ENCODE peak calls at places on chromosomes 6 and 20, in five cellular contexts. W, Y, A, C and X are unnamed samples.

GRCh38 chr20:10225439-10226080 is 6.9 kb downstream of the SNAP25 start:
- DNase-seq in W (no peak), Y (no peak), C (no peak), A (no peak), X (no peak)

GRCh38 chr6:33926451-33926850 is 122.6 kb upstream of the MLN start:
- DNase-seq in A (no peak), W (no peak), C (no peak), Y (no peak), X (no peak)

GRCh38 chr6:26045939-26046368 is 41.3 kb upstream of the HFE start:
- DNase-seq in Y (no peak), W (no peak), C (no peak), A (no peak), X (no peak)

GRCh38 chr6:36616888-36617521 is 22.8 kb downstream of the SRSF3 start:
- DNase-seq in A (peak; percentile 84), Y (peak; percentile 26), C (peak; percentile 71), W (no peak), X (peak; percentile 88)

GRCh38 chr6:20487669-20488375 is 46.4 kb upstream of the CDKAL1 start:
- DNase-seq in W (peak; percentile 75), Y (no peak), A (no peak), C (no peak), X (no peak)

GRCh38 chr6:134015719-134016557 is 36.5 kb downstream of the SLC2A12 start:
- DNase-seq in A (no peak), W (peak; percentile 47), Y (no peak), C (no peak), X (no peak)

GRCh38 chr6:431986-432385 is 40.4 kb downstream of the IRF4 start:
- DNase-seq in Y (no peak), A (peak; percentile 44), W (no peak), C (no peak), X (no peak)

GRCh38 chr6:143746202-143747119 is 68.7 kb downstream of the PHACTR2 start:
- DNase-seq in A (no peak), Y (no peak), W (no peak), C (no peak), X (no peak)

GRCh38 chr6:49541210-49541724 is 9.2 kb upstream of the C6orf141 start:
- DNase-seq in W (peak; percentile 52), Y (no peak), C (no peak), A (no peak), X (no peak)

GRCh38 chr6:146592451-146592850 is 6.3 kb upstream of the ADGB start:
- DNase-seq in A (no peak), Y (no peak), C (no peak), W (no peak), X (no peak)

GRCh38 chr6:146590492-146590891 is 8.3 kb upstream of the ADGB start:
- DNase-seq in A (no peak), Y (no peak), W (no peak), C (no peak), X (no peak)

GRCh38 chr6:146593978-146594377 is 4.8 kb upstream of the ADGB start:
- DNase-seq in A (no peak), C (no peak), Y (no peak), W (no peak), X (no peak)

GRCh38 chr6:146595981-146596731 is 2.6 kb upstream of the ADGB start:
- DNase-seq in Y (no peak), C (no peak), W (no peak), A (no peak), X (no peak)

DNA sequence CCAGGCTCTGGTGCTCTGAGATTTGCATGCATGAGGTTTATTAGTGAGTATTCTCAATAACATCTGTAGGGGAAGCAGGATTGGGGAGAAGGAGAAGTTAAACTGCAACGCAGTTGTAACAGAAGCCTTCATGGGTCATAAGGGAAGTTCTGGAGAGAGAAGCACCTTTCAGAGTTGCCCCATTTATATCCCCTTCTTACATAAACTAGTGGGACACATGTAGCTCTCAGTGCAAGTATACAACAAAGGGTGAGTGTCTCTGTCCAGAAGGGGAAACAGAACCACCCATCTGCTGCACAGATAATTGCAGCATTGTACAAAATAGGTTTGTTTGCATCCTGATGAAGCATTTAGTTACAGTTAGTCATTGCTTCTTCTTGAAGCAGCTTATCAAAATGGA is 4.3 kb upstream of the ADGB start:
- DNase-seq in Y (no peak), C (no peak), A (no peak), W (no peak), X (no peak)
- H3K27ac ChIP-seq in Y (no peak overlapping the region), C (no peak overlapping the region), A (no peak overlapping the region), W (no peak overlapping the region), X (no peak overlapping the region)

GRCh38 chr6:45377555-45378323 is at the start of gene SUPT3H:
- DNase-seq in C (peak; percentile 74), A (peak; percentile 95), Y (peak; percentile 99), W (peak; percentile 93), X (peak; percentile 74)
- TF ChIP-seq POLR2A in C (peak; percentile 54), A (peak; percentile 36), Y (no peak), W (peak; percentile 93), X (peak; percentile 79)

GRCh38 chr6:111720931-111721496 is 115.3 kb upstream of the TRAF3IP2 start:
- DNase-seq in A (no peak), C (no peak), Y (no peak), W (no peak), X (no peak)
- H3K27ac ChIP-seq in A (no peak overlapping the region), C (no peak overlapping the region), Y (peak overlapping the region; percentile 8), W (no peak overlapping the region), X (peak overlapping the region; percentile 29)

DNA sequence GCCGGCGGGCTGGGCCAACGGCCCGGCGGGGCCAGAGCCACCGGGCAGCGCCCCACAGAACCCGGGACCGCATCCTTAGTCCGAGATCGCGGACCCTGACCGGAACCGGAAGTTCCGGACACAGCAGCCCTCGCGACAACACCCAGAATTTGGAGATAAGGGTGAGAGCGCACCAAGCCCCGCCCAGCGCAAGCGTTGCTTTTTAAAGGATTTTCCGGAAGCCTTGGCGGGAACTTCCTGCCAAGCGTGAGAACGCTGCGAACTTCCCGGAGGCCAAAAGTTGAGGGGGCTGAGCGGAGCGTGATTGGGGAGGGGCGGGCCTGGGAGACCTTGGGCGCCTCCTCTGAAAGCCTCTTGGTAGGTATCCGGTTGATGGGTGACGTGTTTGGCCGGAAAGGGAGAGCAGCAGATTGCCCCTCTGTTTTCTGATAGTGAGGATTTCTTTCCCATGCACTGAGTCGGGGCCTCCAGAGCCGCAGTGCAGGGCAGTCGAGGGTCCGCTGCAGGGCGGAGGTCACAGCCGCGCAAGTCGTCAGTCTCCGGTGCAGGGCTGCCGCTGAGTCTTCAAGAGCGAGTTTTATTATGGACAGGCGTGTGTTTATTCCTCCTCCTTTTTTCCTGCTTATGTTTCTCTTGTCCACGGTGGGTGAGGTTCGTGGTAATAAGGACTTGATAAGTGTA is at the start of gene MTRF1L:
- DNase-seq in A (peak; percentile 97), C (peak; percentile 88), Y (peak; percentile 92), W (peak; percentile 97), X (peak; percentile 88)
- TF ChIP-seq POLR2A in A (peak; percentile 85), C (peak; percentile 51), Y (no peak), W (peak; percentile 80), X (peak; percentile 86)